ENCODE peak calls at places on chromosomes 16 and 17, in ten cellular contexts. V is GM23248; C is psoas muscle; F is GM12878; A is transverse colon; B is CD4-positive, CD25-positive, alpha-beta regulatory T cell; J is gastrocnemius medialis; N is small intestine; I is SK-N-SH; E is neuronal stem cell. K is an unnamed sample. For H3K4me1, H3K27me3 and H3K36me3, the result is how much of the 10 kb centered on the place peaks cover.

GRCh38 chr17:75639771-75640555 is 6.7 kb downstream of the SMIM5 start:
- DNase-seq in V (no peak), C (peak), F (no peak), A (peak), B (no peak), J (no peak), N (peak), I (no peak), E (no peak), K (no peak)

GRCh38 chr17:74798239-74798707 is 22.1 kb upstream of the NAT9 start:
- DNase-seq in V (peak), C (no peak), F (no peak), A (no peak), B (no peak), J (no peak), N (no peak), I (no peak), E (no peak), K (no peak)

GRCh38 chr17:11264183-11264871 is 23.3 kb downstream of the SHISA6 start:
- DNase-seq in V (no peak), C (no peak), F (no peak), A (no peak), B (no peak), J (no peak), N (peak), I (no peak), E (no peak), K (no peak)

GRCh38 chr16:22220076-22220453 is 14.0 kb downstream of the EEF2K start:
- DNase-seq in V (no peak), C (peak), F (no peak), A (peak), B (no peak), J (peak), N (peak), I (no peak), E (no peak), K (no peak)

GRCh38 chr16:87006789-87007745 is 310.1 kb downstream of the C16orf95 start:
- DNase-seq in V (no peak), C (peak), F (no peak), A (no peak), B (no peak), J (no peak), N (no peak), I (no peak), E (no peak), K (no peak)

GRCh38 chr16:52491216-52491615 is 55.7 kb downstream of the TOX3 start:
- DNase-seq in V (no peak), C (no peak), F (no peak), A (no peak), B (no peak), J (no peak), N (no peak), I (no peak), E (no peak), K (no peak)

GRCh38 chr16:78503501-78504110 is 404.2 kb downstream of the WWOX start:
- DNase-seq in V (peak), C (no peak), F (no peak), A (peak), B (peak), J (peak), N (peak), I (peak), E (peak), K (peak)

GRCh38 chr17:12296120-12296727 is 275.5 kb downstream of the MAP2K4 start:
- DNase-seq in V (peak), C (no peak), F (no peak), A (no peak), B (no peak), J (no peak), N (no peak), I (no peak), E (peak), K (no peak)

GRCh38 chr17:62085511-62086408 is 20.7 kb upstream of the MED13 start:
- DNase-seq in V (peak), C (no peak), F (no peak), A (no peak), B (no peak), J (no peak), N (peak), I (no peak), E (no peak), K (no peak)

GRCh38 chr17:62663304-62663703 is 35.8 kb downstream of the MRC2 start:
- DNase-seq in V (peak), C (no peak), F (no peak), A (no peak), B (no peak), J (no peak), N (no peak), I (no peak), E (no peak), K (no peak)

GRCh38 chr16:70746040-70746707 is 54.8 kb downstream of the VAC14 start:
- DNase-seq in V (peak), C (peak), F (no peak), A (peak), B (no peak), J (peak), N (peak), I (peak), E (no peak), K (peak)

GRCh38 chr17:59669944-59670343 is 37.3 kb downstream of the PTRH2 start:
- DNase-seq in V (no peak), C (no peak), F (no peak), A (no peak), B (no peak), J (no peak), N (no peak), I (no peak), E (no peak), K (no peak)

GRCh38 chr17:59666235-59666634 is 41.0 kb downstream of the PTRH2 start:
- DNase-seq in V (peak), C (no peak), F (no peak), A (peak), B (no peak), J (no peak), N (peak), I (no peak), E (no peak), K (no peak)

GRCh38 chr17:59669411-59669810 is 37.8 kb downstream of the PTRH2 start:
- DNase-seq in V (no peak), C (no peak), F (no peak), A (no peak), B (no peak), J (no peak), N (peak), I (no peak), E (no peak), K (no peak)

GRCh38 chr17:59671386-59671785 is 35.8 kb downstream of the PTRH2 start:
- DNase-seq in V (peak), C (no peak), F (no peak), A (no peak), B (no peak), J (no peak), N (no peak), I (no peak), E (no peak), K (no peak)

GRCh38 chr17:59668816-59669215 is 38.4 kb downstream of the PTRH2 start:
- DNase-seq in V (peak), C (no peak), F (no peak), A (no peak), B (no peak), J (no peak), N (no peak), I (no peak), E (no peak), K (no peak)
- H3K4me1 ChIP-seq in V (half or more), C (under half), F (under half), A (under half), B (under half), J (under half), N (under half), I (under half), E (under half), K (under half)

DNA sequence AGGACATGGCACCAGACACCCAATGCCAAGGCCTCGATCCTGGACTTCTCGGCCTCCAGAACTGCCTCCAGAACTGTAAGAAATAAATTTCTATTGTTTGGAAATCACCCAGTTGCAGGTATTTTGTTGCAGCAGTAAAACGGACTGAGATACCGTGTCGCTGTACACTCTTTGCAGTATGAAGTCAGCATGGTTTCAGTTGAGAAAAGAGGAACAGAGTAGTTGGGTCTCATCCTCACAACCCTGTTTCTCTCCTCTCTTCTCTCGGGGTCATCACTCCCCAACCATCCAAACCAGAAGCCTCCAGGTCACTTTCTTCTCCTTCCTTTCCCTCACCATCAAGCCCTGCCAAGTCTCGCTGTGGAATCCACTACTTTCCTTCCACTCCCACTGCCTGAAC is 77.8 kb downstream of the ADCY9 start:
- DNase-seq in V (no peak), C (no peak), F (no peak), A (no peak), B (no peak), J (peak), N (no peak), I (no peak), E (no peak), K (no peak)
- H3K27me3 ChIP-seq in V (under half), C (under half), F (under half), A (under half), B (under half), J (under half), N (under half), I (under half), E (under half), K (under half)

GRCh38 chr17:36524428-36524876 is 10.2 kb downstream of the MYO19 start:
- DNase-seq in V (peak), C (no peak), F (no peak), A (no peak), B (no peak), J (no peak), N (peak), I (no peak), E (no peak), K (no peak)
- H3K36me3 ChIP-seq in V (under half), C (half or more), F (under half), A (under half), B (half or more), J (under half), N (under half), I (half or more), E (under half), K (under half)

GRCh38 chr17:29043539-29044165 is 711 bp downstream of the PIPOX start:
- DNase-seq in V (no peak), C (no peak), F (no peak), A (no peak), B (no peak), J (no peak), N (no peak), I (no peak), E (no peak), K (no peak)

GRCh38 chr17:29048440-29049360 is 5.8 kb downstream of the PIPOX start:
- DNase-seq in V (peak), C (no peak), F (no peak), A (no peak), B (no peak), J (no peak), N (no peak), I (peak), E (no peak), K (no peak)

GRCh38 chr17:29045734-29046133 is 2.8 kb downstream of the PIPOX start:
- DNase-seq in V (peak), C (no peak), F (no peak), A (no peak), B (no peak), J (no peak), N (peak), I (no peak), E (no peak), K (no peak)

GRCh38 chr17:29045026-29045425 is 2.1 kb downstream of the PIPOX start:
- DNase-seq in V (no peak), C (no peak), F (no peak), A (no peak), B (no peak), J (no peak), N (no peak), I (no peak), E (no peak), K (no peak)

GRCh38 chr17:29046440-29046839 is 3.5 kb downstream of the PIPOX start:
- DNase-seq in V (no peak), C (no peak), F (no peak), A (no peak), B (no peak), J (no peak), N (no peak), I (no peak), E (no peak), K (no peak)
- H3K4me1 ChIP-seq in V (under half), C (under half), F (under half), A (under half), B (under half), J (under half), N (under half), I (half or more), E (under half), K (under half)

GRCh38 chr17:67891481-67892119 is 66.3 kb downstream of the BPTF start:
- DNase-seq in V (peak), C (no peak), F (no peak), A (peak), B (no peak), J (no peak), N (no peak), I (peak), E (no peak), K (no peak)
- H3K27me3 ChIP-seq in V (under half), C (under half), F (under half), A (under half), B (under half), J (under half), N (under half), I (under half), E (under half), K (under half)

DNA sequence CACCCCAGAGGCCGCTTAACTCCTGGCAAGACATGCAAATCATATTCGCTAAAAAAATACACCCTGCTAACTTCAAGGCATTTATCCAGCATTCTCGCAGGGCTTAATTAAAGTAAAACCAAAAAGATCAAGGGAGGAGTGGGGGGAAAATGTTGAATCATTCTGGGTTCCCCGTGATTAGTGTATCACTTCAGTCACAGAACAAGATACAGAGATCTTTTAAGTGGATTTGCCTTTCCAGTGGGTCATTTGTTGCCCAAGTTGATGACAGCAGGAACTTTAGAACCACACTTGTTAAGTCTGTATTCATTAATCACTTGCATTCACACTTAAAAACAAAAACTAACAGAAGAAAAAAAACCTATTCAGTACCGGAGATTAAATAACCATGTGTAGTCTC is 17.3 kb downstream of the CRYBA1 start:
- DNase-seq in V (no peak), C (no peak), F (no peak), A (no peak), B (no peak), J (no peak), N (no peak), I (no peak), E (no peak), K (no peak)
- H3K36me3 ChIP-seq in V (half or more), C (half or more), F (under half), A (half or more), B (half or more), J (under half), N (under half), I (half or more), E (under half), K (under half)

GRCh38 chr17:46182961-46183360 is 10.3 kb downstream of the KANSL1 start:
- DNase-seq in V (no peak), C (no peak), F (no peak), A (no peak), B (no peak), J (no peak), N (no peak), I (no peak), E (no peak), K (no peak)
- H3K4me1 ChIP-seq in V (under half), C (half or more), F (half or more), A (under half), B (half or more), J (half or more), N (under half), I (under half), E (under half), K (half or more)

K was measured in thoracic aorta.